ENCODE peak calls at places on chromosome 20, in ten cellular contexts. One of them, this sample, is unnamed.

GRCh38 chr20:24678351-24679106 is 209.1 kb downstream of the SYNDIG1 start:
- DNase-seq in GM03348: no peak
- DNase-seq in fibroblast of lung: no peak
- DNase-seq in aorta: no peak
- DNase-seq in stimulated activated CD4-positive, alpha-beta T cell treated with anti-CD3 and anti-CD28 coated beads, Interleukin-1b, Interleukin-23, amount 100 ng/mL, for 24 hours: no peak
- DNase-seq in NCI-H1417 treated with DMSO at 0.1 percent for 48 hours: no peak
- DNase-seq in erythroblast: no peak
- DNase-seq in germinal center: no peak
- DNase-seq in AG04450: no peak
- DNase-seq in fibroblast of mammary gland: no peak
- DNase-seq in this sample: no peak

GRCh38 chr20:4512891-4513550 is 208.7 kb upstream of the PRND start:
- DNase-seq in erythroblast: no peak
- DNase-seq in aorta: no peak
- DNase-seq in AG04450: peak
- DNase-seq in germinal center: no peak
- DNase-seq in fibroblast of mammary gland: peak
- DNase-seq in NCI-H1417 treated with DMSO at 0.1 percent for 48 hours: no peak
- DNase-seq in stimulated activated CD4-positive, alpha-beta T cell treated with anti-CD3 and anti-CD28 coated beads, Interleukin-1b, Interleukin-23, amount 100 ng/mL, for 24 hours: no peak
- DNase-seq in GM03348: peak
- DNase-seq in fibroblast of lung: peak
- DNase-seq in this sample: peak

GRCh38 chr20:57134804-57135203 is 131.6 kb downstream of the BMP7 start:
- DNase-seq in AG04450: no peak
- DNase-seq in NCI-H1417 treated with DMSO at 0.1 percent for 48 hours: no peak
- DNase-seq in germinal center: no peak
- DNase-seq in fibroblast of mammary gland: no peak
- DNase-seq in GM03348: no peak
- DNase-seq in aorta: no peak
- DNase-seq in erythroblast: no peak
- DNase-seq in stimulated activated CD4-positive, alpha-beta T cell treated with anti-CD3 and anti-CD28 coated beads, Interleukin-1b, Interleukin-23, amount 100 ng/mL, for 24 hours: no peak
- DNase-seq in fibroblast of lung: no peak
- DNase-seq in this sample: no peak

GRCh38 chr20:37386505-37387201 is 40.7 kb downstream of the SRC start:
- DNase-seq in erythroblast: no peak
- DNase-seq in GM03348: no peak
- DNase-seq in fibroblast of lung: no peak
- DNase-seq in fibroblast of mammary gland: no peak
- DNase-seq in stimulated activated CD4-positive, alpha-beta T cell treated with anti-CD3 and anti-CD28 coated beads, Interleukin-1b, Interleukin-23, amount 100 ng/mL, for 24 hours: no peak
- DNase-seq in germinal center: no peak
- DNase-seq in NCI-H1417 treated with DMSO at 0.1 percent for 48 hours: no peak
- DNase-seq in AG04450: no peak
- DNase-seq in aorta: peak
- DNase-seq in this sample: no peak

GRCh38 chr20:34475979-34476736 is 40.1 kb upstream of the DYNLRB1 start:
- DNase-seq in NCI-H1417 treated with DMSO at 0.1 percent for 48 hours: no peak
- DNase-seq in GM03348: no peak
- DNase-seq in stimulated activated CD4-positive, alpha-beta T cell treated with anti-CD3 and anti-CD28 coated beads, Interleukin-1b, Interleukin-23, amount 100 ng/mL, for 24 hours: no peak
- DNase-seq in fibroblast of mammary gland: peak
- DNase-seq in fibroblast of lung: peak
- DNase-seq in erythroblast: peak
- DNase-seq in aorta: peak
- DNase-seq in AG04450: no peak
- DNase-seq in germinal center: peak
- DNase-seq in this sample: peak

GRCh38 chr20:59603727-59604608 is at the start of gene PHACTR3:
- DNase-seq in GM03348: no peak
- DNase-seq in aorta: no peak
- DNase-seq in fibroblast of lung: no peak
- DNase-seq in AG04450: no peak
- DNase-seq in fibroblast of mammary gland: no peak
- DNase-seq in germinal center: no peak
- DNase-seq in erythroblast: no peak
- DNase-seq in stimulated activated CD4-positive, alpha-beta T cell treated with anti-CD3 and anti-CD28 coated beads, Interleukin-1b, Interleukin-23, amount 100 ng/mL, for 24 hours: no peak
- DNase-seq in NCI-H1417 treated with DMSO at 0.1 percent for 48 hours: peak
- DNase-seq in this sample: no peak

GRCh38 chr20:1286267-1287036 is 20.4 kb downstream of the SNPH start:
- DNase-seq in stimulated activated CD4-positive, alpha-beta T cell treated with anti-CD3 and anti-CD28 coated beads, Interleukin-1b, Interleukin-23, amount 100 ng/mL, for 24 hours: no peak
- DNase-seq in fibroblast of mammary gland: no peak
- DNase-seq in NCI-H1417 treated with DMSO at 0.1 percent for 48 hours: no peak
- DNase-seq in AG04450: no peak
- DNase-seq in germinal center: no peak
- DNase-seq in fibroblast of lung: no peak
- DNase-seq in erythroblast: no peak
- DNase-seq in aorta: no peak
- DNase-seq in GM03348: no peak
- DNase-seq in this sample: no peak

GRCh38 chr20:44780226-44780625 is 30.1 kb downstream of the RIMS4 start:
- DNase-seq in stimulated activated CD4-positive, alpha-beta T cell treated with anti-CD3 and anti-CD28 coated beads, Interleukin-1b, Interleukin-23, amount 100 ng/mL, for 24 hours: peak
- DNase-seq in fibroblast of lung: peak
- DNase-seq in AG04450: peak
- DNase-seq in NCI-H1417 treated with DMSO at 0.1 percent for 48 hours: no peak
- DNase-seq in fibroblast of mammary gland: peak
- DNase-seq in germinal center: no peak
- DNase-seq in erythroblast: peak
- DNase-seq in GM03348: peak
- DNase-seq in aorta: no peak
- DNase-seq in this sample: peak

GRCh38 chr20:46582648-46583047 is 32.2 kb upstream of the OCSTAMP start:
- DNase-seq in GM03348: no peak
- DNase-seq in stimulated activated CD4-positive, alpha-beta T cell treated with anti-CD3 and anti-CD28 coated beads, Interleukin-1b, Interleukin-23, amount 100 ng/mL, for 24 hours: no peak
- DNase-seq in aorta: no peak
- DNase-seq in fibroblast of lung: no peak
- DNase-seq in AG04450: no peak
- DNase-seq in erythroblast: no peak
- DNase-seq in NCI-H1417 treated with DMSO at 0.1 percent for 48 hours: no peak
- DNase-seq in germinal center: no peak
- DNase-seq in fibroblast of mammary gland: no peak
- DNase-seq in this sample: no peak

GRCh38 chr20:45933231-45934045 is 1.0 kb upstream of the PCIF1 start:
- DNase-seq in NCI-H1417 treated with DMSO at 0.1 percent for 48 hours: peak
- DNase-seq in fibroblast of mammary gland: peak
- DNase-seq in germinal center: peak
- DNase-seq in stimulated activated CD4-positive, alpha-beta T cell treated with anti-CD3 and anti-CD28 coated beads, Interleukin-1b, Interleukin-23, amount 100 ng/mL, for 24 hours: peak
- DNase-seq in fibroblast of lung: peak
- DNase-seq in GM03348: peak
- DNase-seq in erythroblast: peak
- DNase-seq in AG04450: no peak
- DNase-seq in aorta: peak
- DNase-seq in this sample: peak

GRCh38 chr20:36074983-36075382 is 79.6 kb upstream of the EPB41L1 start:
- DNase-seq in GM03348: no peak
- DNase-seq in erythroblast: no peak
- DNase-seq in aorta: no peak
- DNase-seq in AG04450: no peak
- DNase-seq in germinal center: no peak
- DNase-seq in stimulated activated CD4-positive, alpha-beta T cell treated with anti-CD3 and anti-CD28 coated beads, Interleukin-1b, Interleukin-23, amount 100 ng/mL, for 24 hours: no peak
- DNase-seq in fibroblast of mammary gland: no peak
- DNase-seq in fibroblast of lung: peak
- DNase-seq in NCI-H1417 treated with DMSO at 0.1 percent for 48 hours: no peak
- DNase-seq in this sample: no peak

GRCh38 chr20:53934421-53935352 is 135.7 kb downstream of the BCAS1 start:
- DNase-seq in germinal center: peak
- DNase-seq in stimulated activated CD4-positive, alpha-beta T cell treated with anti-CD3 and anti-CD28 coated beads, Interleukin-1b, Interleukin-23, amount 100 ng/mL, for 24 hours: no peak
- DNase-seq in fibroblast of mammary gland: peak
- DNase-seq in aorta: peak
- DNase-seq in GM03348: peak
- DNase-seq in fibroblast of lung: peak
- DNase-seq in erythroblast: peak
- DNase-seq in AG04450: no peak
- DNase-seq in NCI-H1417 treated with DMSO at 0.1 percent for 48 hours: no peak
- DNase-seq in this sample: peak

GRCh38 chr20:51153867-51154707 is 131.2 kb upstream of the KCNG1 start:
- DNase-seq in erythroblast: no peak
- DNase-seq in NCI-H1417 treated with DMSO at 0.1 percent for 48 hours: no peak
- DNase-seq in fibroblast of lung: no peak
- DNase-seq in fibroblast of mammary gland: no peak
- DNase-seq in AG04450: no peak
- DNase-seq in GM03348: no peak
- DNase-seq in stimulated activated CD4-positive, alpha-beta T cell treated with anti-CD3 and anti-CD28 coated beads, Interleukin-1b, Interleukin-23, amount 100 ng/mL, for 24 hours: no peak
- DNase-seq in germinal center: no peak
- DNase-seq in aorta: no peak
- DNase-seq in this sample: no peak

GRCh38 chr20:54846948-54847347 is 371.6 kb downstream of the DOK5 start:
- DNase-seq in stimulated activated CD4-positive, alpha-beta T cell treated with anti-CD3 and anti-CD28 coated beads, Interleukin-1b, Interleukin-23, amount 100 ng/mL, for 24 hours: no peak
- DNase-seq in GM03348: no peak
- DNase-seq in aorta: no peak
- DNase-seq in AG04450: no peak
- DNase-seq in fibroblast of lung: no peak
- DNase-seq in erythroblast: no peak
- DNase-seq in NCI-H1417 treated with DMSO at 0.1 percent for 48 hours: no peak
- DNase-seq in fibroblast of mammary gland: no peak
- DNase-seq in germinal center: no peak
- DNase-seq in this sample: no peak

GRCh38 chr20:59214619-59215547 is 51.3 kb downstream of the ZNF831 start:
- DNase-seq in AG04450: no peak
- DNase-seq in erythroblast: no peak
- DNase-seq in aorta: no peak
- DNase-seq in fibroblast of lung: no peak
- DNase-seq in NCI-H1417 treated with DMSO at 0.1 percent for 48 hours: no peak
- DNase-seq in germinal center: no peak
- DNase-seq in GM03348: no peak
- DNase-seq in stimulated activated CD4-positive, alpha-beta T cell treated with anti-CD3 and anti-CD28 coated beads, Interleukin-1b, Interleukin-23, amount 100 ng/mL, for 24 hours: no peak
- DNase-seq in fibroblast of mammary gland: no peak
- DNase-seq in this sample: no peak

GRCh38 chr20:57941572-57942381 is 232.0 kb upstream of the PMEPA1 start:
- DNase-seq in stimulated activated CD4-positive, alpha-beta T cell treated with anti-CD3 and anti-CD28 coated beads, Interleukin-1b, Interleukin-23, amount 100 ng/mL, for 24 hours: no peak
- DNase-seq in fibroblast of lung: no peak
- DNase-seq in aorta: no peak
- DNase-seq in erythroblast: no peak
- DNase-seq in fibroblast of mammary gland: no peak
- DNase-seq in GM03348: no peak
- DNase-seq in germinal center: no peak
- DNase-seq in NCI-H1417 treated with DMSO at 0.1 percent for 48 hours: peak
- DNase-seq in AG04450: no peak
- DNase-seq in this sample: no peak

GRCh38 chr20:10219993-10220750 is 1.5 kb downstream of the SNAP25 start:
- DNase-seq in stimulated activated CD4-positive, alpha-beta T cell treated with anti-CD3 and anti-CD28 coated beads, Interleukin-1b, Interleukin-23, amount 100 ng/mL, for 24 hours: no peak
- DNase-seq in fibroblast of mammary gland: no peak
- DNase-seq in fibroblast of lung: no peak
- DNase-seq in AG04450: no peak
- DNase-seq in NCI-H1417 treated with DMSO at 0.1 percent for 48 hours: no peak
- DNase-seq in germinal center: no peak
- DNase-seq in aorta: no peak
- DNase-seq in erythroblast: no peak
- DNase-seq in GM03348: no peak
- DNase-seq in this sample: no peak

GRCh38 chr20:51338692-51339440 is 203.7 kb downstream of the NFATC2 start:
- DNase-seq in NCI-H1417 treated with DMSO at 0.1 percent for 48 hours: no peak
- DNase-seq in erythroblast: peak
- DNase-seq in fibroblast of lung: peak
- DNase-seq in stimulated activated CD4-positive, alpha-beta T cell treated with anti-CD3 and anti-CD28 coated beads, Interleukin-1b, Interleukin-23, amount 100 ng/mL, for 24 hours: no peak
- DNase-seq in aorta: no peak
- DNase-seq in AG04450: no peak
- DNase-seq in fibroblast of mammary gland: peak
- DNase-seq in GM03348: no peak
- DNase-seq in germinal center: no peak
- DNase-seq in this sample: no peak

GRCh38 chr20:57476073-57476526 is 48.8 kb downstream of the CTCFL start:
- DNase-seq in GM03348: no peak
- DNase-seq in fibroblast of lung: no peak
- DNase-seq in aorta: no peak
- DNase-seq in NCI-H1417 treated with DMSO at 0.1 percent for 48 hours: no peak
- DNase-seq in stimulated activated CD4-positive, alpha-beta T cell treated with anti-CD3 and anti-CD28 coated beads, Interleukin-1b, Interleukin-23, amount 100 ng/mL, for 24 hours: no peak
- DNase-seq in germinal center: peak
- DNase-seq in fibroblast of mammary gland: no peak
- DNase-seq in AG04450: no peak
- DNase-seq in erythroblast: no peak
- DNase-seq in this sample: no peak

GRCh38 chr20:6863798-6864201 is 96.3 kb downstream of the BMP2 start:
- DNase-seq in germinal center: no peak
- DNase-seq in NCI-H1417 treated with DMSO at 0.1 percent for 48 hours: no peak
- DNase-seq in stimulated activated CD4-positive, alpha-beta T cell treated with anti-CD3 and anti-CD28 coated beads, Interleukin-1b, Interleukin-23, amount 100 ng/mL, for 24 hours: no peak
- DNase-seq in fibroblast of lung: peak
- DNase-seq in AG04450: no peak
- DNase-seq in aorta: no peak
- DNase-seq in GM03348: no peak
- DNase-seq in erythroblast: no peak
- DNase-seq in fibroblast of mammary gland: no peak
- DNase-seq in this sample: no peak

GRCh38 chr20:17570347-17571152 is 675 bp downstream of the DSTN start:
- DNase-seq in aorta: peak
- DNase-seq in fibroblast of mammary gland: peak
- DNase-seq in GM03348: peak
- DNase-seq in erythroblast: peak
- DNase-seq in fibroblast of lung: peak
- DNase-seq in AG04450: no peak
- DNase-seq in stimulated activated CD4-positive, alpha-beta T cell treated with anti-CD3 and anti-CD28 coated beads, Interleukin-1b, Interleukin-23, amount 100 ng/mL, for 24 hours: no peak
- DNase-seq in germinal center: peak
- DNase-seq in NCI-H1417 treated with DMSO at 0.1 percent for 48 hours: no peak
- DNase-seq in this sample: peak

GRCh38 chr20:35497780-35498189 is 31.7 kb downstream of the C20orf173 start:
- DNase-seq in AG04450: no peak
- DNase-seq in fibroblast of mammary gland: peak
- DNase-seq in NCI-H1417 treated with DMSO at 0.1 percent for 48 hours: no peak
- DNase-seq in stimulated activated CD4-positive, alpha-beta T cell treated with anti-CD3 and anti-CD28 coated beads, Interleukin-1b, Interleukin-23, amount 100 ng/mL, for 24 hours: no peak
- DNase-seq in aorta: peak
- DNase-seq in fibroblast of lung: no peak
- DNase-seq in GM03348: no peak
- DNase-seq in erythroblast: no peak
- DNase-seq in germinal center: no peak
- DNase-seq in this sample: no peak

GRCh38 chr20:64162239-64162621 is 2.0 kb upstream of the MYT1 start:
- DNase-seq in NCI-H1417 treated with DMSO at 0.1 percent for 48 hours: no peak
- DNase-seq in germinal center: no peak
- DNase-seq in aorta: no peak
- DNase-seq in AG04450: no peak
- DNase-seq in fibroblast of mammary gland: no peak
- DNase-seq in erythroblast: no peak
- DNase-seq in GM03348: no peak
- DNase-seq in fibroblast of lung: no peak
- DNase-seq in stimulated activated CD4-positive, alpha-beta T cell treated with anti-CD3 and anti-CD28 coated beads, Interleukin-1b, Interleukin-23, amount 100 ng/mL, for 24 hours: no peak
- DNase-seq in this sample: no peak

GRCh38 chr20:36591854-36592641 is 13.5 kb upstream of the RAB5IF start:
- DNase-seq in erythroblast: no peak
- DNase-seq in fibroblast of lung: no peak
- DNase-seq in aorta: no peak
- DNase-seq in AG04450: no peak
- DNase-seq in GM03348: peak
- DNase-seq in fibroblast of mammary gland: peak
- DNase-seq in stimulated activated CD4-positive, alpha-beta T cell treated with anti-CD3 and anti-CD28 coated beads, Interleukin-1b, Interleukin-23, amount 100 ng/mL, for 24 hours: no peak
- DNase-seq in NCI-H1417 treated with DMSO at 0.1 percent for 48 hours: no peak
- DNase-seq in germinal center: no peak
- DNase-seq in this sample: peak

GRCh38 chr20:58228484-58229197 is at the start of gene ANKRD60:
- DNase-seq in fibroblast of lung: peak
- DNase-seq in germinal center: no peak
- DNase-seq in erythroblast: peak
- DNase-seq in fibroblast of mammary gland: peak
- DNase-seq in AG04450: no peak
- DNase-seq in stimulated activated CD4-positive, alpha-beta T cell treated with anti-CD3 and anti-CD28 coated beads, Interleukin-1b, Interleukin-23, amount 100 ng/mL, for 24 hours: no peak
- DNase-seq in NCI-H1417 treated with DMSO at 0.1 percent for 48 hours: no peak
- DNase-seq in GM03348: peak
- DNase-seq in aorta: no peak
- DNase-seq in this sample: peak

GRCh38 chr20:5354871-5355270 is 38.1 kb upstream of the PROKR2 start:
- DNase-seq in NCI-H1417 treated with DMSO at 0.1 percent for 48 hours: no peak
- DNase-seq in aorta: no peak
- DNase-seq in GM03348: no peak
- DNase-seq in stimulated activated CD4-positive, alpha-beta T cell treated with anti-CD3 and anti-CD28 coated beads, Interleukin-1b, Interleukin-23, amount 100 ng/mL, for 24 hours: no peak
- DNase-seq in fibroblast of lung: no peak
- DNase-seq in germinal center: no peak
- DNase-seq in erythroblast: no peak
- DNase-seq in AG04450: no peak
- DNase-seq in fibroblast of mammary gland: no peak
- DNase-seq in this sample: no peak